ENCODE peak calls at places on chromosome 11, in eight cellular contexts. I is transverse colon, D is foreskin keratinocyte, O is nephron progenitor cell, A is fibroblast of pulmonary artery, T is tibial artery, M is choroid plexus epithelial cell, Y is tibial nerve. B is an unnamed sample.

GRCh38 chr11:76189682-76190081 is 16.6 kb downstream of the WNT11 start:
- DNase-seq in I (no peak), D (no peak), O (no peak), A (no peak), T (no peak), M (no peak), Y (no peak), B (no peak)

GRCh38 chr11:3627291-3627690 is 14.5 kb downstream of the ART5 start:
- DNase-seq in I (no peak), D (peak; percentile 26), O (no peak), A (peak; percentile 34), T (no peak), M (peak; percentile 78), Y (no peak), B (no peak)

GRCh38 chr11:84887055-84887629 is 740.0 kb downstream of the DLG2 start:
- DNase-seq in I (no peak), D (no peak), O (no peak), A (no peak), T (no peak), M (peak; percentile 31), Y (no peak), B (no peak)

GRCh38 chr11:63839508-63840355 is 822 bp downstream of the MARK2 start:
- DNase-seq in I (peak; percentile 55), D (no peak), O (no peak), A (no peak), T (no peak), M (peak; percentile 17), Y (peak; percentile 24), B (no peak)

GRCh38 chr11:123174196-123175183 is 20.6 kb downstream of the CLMP start:
- DNase-seq in I (peak; percentile 60), D (peak; percentile 84), O (no peak), A (peak; percentile 97), T (peak; percentile 80), M (peak; percentile 89), Y (peak; percentile 78), B (no peak)

GRCh38 chr11:10382518-10382917 is 72.5 kb upstream of the AMPD3 start:
- DNase-seq in I (no peak), D (no peak), O (no peak), A (no peak), T (no peak), M (peak; percentile 40), Y (peak; percentile 9), B (no peak)

GRCh38 chr11:122198291-122198983 is 82.4 kb upstream of the BLID start:
- DNase-seq in I (no peak), D (no peak), O (no peak), A (no peak), T (no peak), M (no peak), Y (no peak), B (no peak)

GRCh38 chr11:79076526-79077115 is 364.2 kb downstream of the TENM4 start:
- DNase-seq in I (peak; percentile 47), D (no peak), O (no peak), A (peak; percentile 59), T (peak; percentile 66), M (peak; percentile 78), Y (peak; percentile 62), B (peak; percentile 46)

GRCh38 chr11:60170566-60170965 is 12.3 kb downstream of the MS4A6A start:
- DNase-seq in I (no peak), D (no peak), O (no peak), A (no peak), T (no peak), M (no peak), Y (no peak), B (no peak)

GRCh38 chr11:70696076-70696475 is 297.7 kb downstream of the CTTN start:
- DNase-seq in I (no peak), D (no peak), O (no peak), A (no peak), T (no peak), M (no peak), Y (no peak), B (no peak)

GRCh38 chr11:57745206-57745605 is 3.9 kb downstream of the SELENOH start:
- DNase-seq in I (no peak), D (no peak), O (no peak), A (no peak), T (no peak), M (no peak), Y (no peak), B (no peak)

GRCh38 chr11:122170815-122171475 is 54.9 kb upstream of the BLID start:
- DNase-seq in I (no peak), D (peak; percentile 71), O (no peak), A (peak; percentile 57), T (no peak), M (peak; percentile 56), Y (no peak), B (no peak)

GRCh38 chr11:76077575-76078150 is 128.6 kb downstream of the WNT11 start:
- DNase-seq in I (no peak), D (no peak), O (no peak), A (peak; percentile 30), T (no peak), M (peak; percentile 51), Y (no peak), B (no peak)

GRCh38 chr11:8339592-8340022 is 75.9 kb upstream of the LMO1 start:
- DNase-seq in I (no peak), D (no peak), O (no peak), A (no peak), T (no peak), M (no peak), Y (no peak), B (no peak)

GRCh38 chr11:122910775-122911174 is 28.2 kb downstream of the JHY start:
- DNase-seq in I (no peak), D (no peak), O (no peak), A (peak; percentile 45), T (no peak), M (peak; percentile 66), Y (no peak), B (no peak)

GRCh38 chr11:69053546-69054396 is 5.0 kb downstream of the TPCN2 start:
- DNase-seq in I (no peak), D (no peak), O (no peak), A (no peak), T (no peak), M (no peak), Y (no peak), B (no peak)

GRCh38 chr11:75259711-75260110 is 19.1 kb downstream of the TPBGL start:
- DNase-seq in I (peak; percentile 5), D (no peak), O (no peak), A (no peak), T (peak; percentile 9), M (no peak), Y (no peak), B (no peak)

GRCh38 chr11:1122356-1123002 is 35.3 kb upstream of the MUC5AC start:
- DNase-seq in I (peak; percentile 5), D (no peak), O (no peak), A (no peak), T (peak; percentile 11), M (no peak), Y (no peak), B (peak; percentile 11)

GRCh38 chr11:9561279-9561982 is 12.0 kb upstream of the WEE1 start:
- DNase-seq in I (no peak), D (no peak), O (no peak), A (no peak), T (no peak), M (no peak), Y (no peak), B (no peak)

GRCh38 chr11:37857726-37858125 is 1259.7 kb upstream of the RAG2 start:
- DNase-seq in I (no peak), D (no peak), O (no peak), A (no peak), T (no peak), M (no peak), Y (no peak), B (no peak)

GRCh38 chr11:37861671-37862070 is 1263.6 kb upstream of the RAG2 start:
- DNase-seq in I (no peak), D (no peak), O (no peak), A (no peak), T (no peak), M (no peak), Y (no peak), B (no peak)

DNA sequence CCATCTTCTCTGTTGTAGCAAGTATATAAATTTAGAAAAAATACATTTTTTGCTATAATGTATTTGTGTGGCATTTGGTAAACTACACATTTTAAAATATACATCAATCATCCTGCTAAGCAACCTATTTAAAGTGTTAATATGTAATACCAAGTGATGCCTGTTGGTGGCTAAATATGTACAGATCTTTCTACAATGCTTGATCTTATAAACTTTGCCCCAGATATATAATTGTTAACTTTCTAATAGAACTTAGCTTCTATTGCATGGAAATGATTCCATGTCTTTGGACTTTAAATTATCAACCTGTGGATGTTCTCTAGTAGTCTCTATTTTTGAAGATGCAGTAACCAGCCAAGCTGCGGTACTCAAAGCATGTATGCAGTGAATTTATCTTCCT is 1260.4 kb upstream of the RAG2 start:
- DNase-seq in I (no peak), D (no peak), O (no peak), A (peak; percentile 8), T (no peak), M (peak; percentile 22), Y (no peak), B (no peak)
- TF ChIP-seq CTCF in I (no peak), D (peak; percentile 42), O (peak; percentile 21), A (peak; percentile 18), T (no peak), M (peak; percentile 41), Y (no peak), B (no peak)

GRCh38 chr11:102346748-102347525 is at the start of gene BIRC2:
- DNase-seq in I (peak; percentile 97), D (peak; percentile 76), O (peak; percentile 98), A (peak; percentile 92), T (peak; percentile 93), M (peak; percentile 92), Y (peak; percentile 93), B (peak; percentile 89)
- TF ChIP-seq CTCF in I (peak; percentile 81), D (peak; percentile 99), O (peak; percentile 61), A (peak; percentile 50), T (peak; percentile 74), M (peak; percentile 65), Y (peak; percentile 97), B (peak; percentile 88)

DNA sequence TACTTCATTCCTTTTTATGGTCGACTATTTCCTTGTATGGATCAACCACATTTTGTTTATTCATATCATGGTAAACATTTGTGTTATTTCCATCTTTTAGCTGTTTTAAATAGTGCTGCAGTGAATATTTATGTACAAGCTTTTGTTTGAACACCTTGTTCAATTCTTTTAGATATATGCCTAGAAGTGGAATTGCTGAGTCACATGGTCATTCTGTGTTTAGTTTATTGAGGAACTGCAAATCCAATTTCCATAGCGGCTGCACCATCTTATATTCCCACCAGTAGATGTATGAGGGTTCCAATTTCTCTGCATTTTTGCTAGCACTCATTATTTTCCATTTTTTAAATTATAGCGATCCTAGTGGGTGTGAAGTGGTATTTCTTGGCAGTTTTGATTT is 61.4 kb upstream of the GRK2 start:
- DNase-seq in I (no peak), D (no peak), O (no peak), A (no peak), T (no peak), M (no peak), Y (no peak), B (no peak)
- TF ChIP-seq CTCF in I (no peak), D (no peak), O (no peak), A (no peak), T (no peak), M (no peak), Y (no peak), B (no peak)

GRCh38 chr11:66495401-66495844 is 15.0 kb upstream of the BBS1 start:
- DNase-seq in I (no peak), D (no peak), O (no peak), A (no peak), T (no peak), M (no peak), Y (no peak), B (no peak)
- TF ChIP-seq CTCF in I (no peak), D (peak; percentile 51), O (peak; percentile 22), A (peak; percentile 19), T (no peak), M (peak; percentile 43), Y (no peak), B (no peak)

GRCh38 chr11:26225643-26226042 is 106.3 kb upstream of the ANO3 start:
- DNase-seq in I (no peak), D (no peak), O (no peak), A (no peak), T (no peak), M (no peak), Y (no peak), B (no peak)
- TF ChIP-seq CTCF in I (no peak), D (no peak), O (no peak), A (no peak), T (no peak), M (no peak), Y (no peak), B (no peak)

B was measured in GM20000.